ENCODE peak calls at places on chromosomes 1 and 21, in eight cellular contexts. X, B, D, G, Y, F, M and P are unnamed samples.

GRCh38 chr1:183255073-183255472 is 69.0 kb downstream of the LAMC2 start:
- DNase-seq in F (no peak), M (no peak), X (no peak), D (no peak), Y (no peak), B (no peak), G (no peak), P (no peak)

GRCh38 chr1:235079443-235079967 is 49.1 kb downstream of the TOMM20 start:
- DNase-seq in B (no peak), F (peak; percentile 49), Y (no peak), G (no peak), X (peak; percentile 77), D (peak; percentile 41), M (no peak), P (no peak)

GRCh38 chr1:155106862-155107261 is 20.8 kb upstream of the EFNA1 start:
- DNase-seq in D (no peak), F (no peak), Y (no peak), B (no peak), M (no peak), X (no peak), G (no peak), P (no peak)

GRCh38 chr1:62599044-62599443 is 1.7 kb downstream of the ANGPTL3 start:
- DNase-seq in F (no peak), G (no peak), B (no peak), X (no peak), D (no peak), Y (no peak), M (peak; percentile 36), P (no peak)

GRCh38 chr1:26468911-26469310 is 3.3 kb upstream of the HMGN2 start:
- DNase-seq in F (no peak), D (no peak), X (no peak), B (no peak), M (no peak), Y (no peak), G (no peak), P (no peak)

GRCh38 chr1:10033359-10033845 is 644 bp downstream of the UBE4B start:
- DNase-seq in D (peak; percentile 35), G (no peak), Y (peak; percentile 5), M (peak; percentile 33), F (peak; percentile 18), B (no peak), X (peak; percentile 58), P (no peak)

GRCh38 chr1:162470216-162470615 is 27.4 kb upstream of the UHMK1 start:
- DNase-seq in B (no peak), G (no peak), M (no peak), D (no peak), F (no peak), Y (no peak), X (no peak), P (no peak)

GRCh38 chr1:14055442-14056225 is 355.6 kb downstream of the PRDM2 start:
- DNase-seq in X (peak; percentile 26), D (no peak), G (no peak), Y (no peak), B (no peak), M (peak; percentile 2), F (no peak), P (no peak)

GRCh38 chr1:234776256-234776874 is 166.4 kb upstream of the IRF2BP2 start:
- DNase-seq in B (no peak), D (no peak), F (no peak), Y (no peak), M (no peak), X (no peak), G (peak; percentile 79), P (no peak)

GRCh38 chr1:167065481-167065880 is 24.7 kb downstream of the GPA33 start:
- DNase-seq in B (no peak), F (no peak), Y (no peak), M (no peak), D (no peak), G (no peak), X (no peak), P (no peak)

GRCh38 chr1:183279835-183280234 is 93.8 kb downstream of the LAMC2 start:
- DNase-seq in Y (no peak), M (peak; percentile 94), D (no peak), G (no peak), B (no peak), F (no peak), X (peak; percentile 34), P (no peak)

GRCh38 chr1:7395251-7395650 is 375.8 kb upstream of the VAMP3 start:
- DNase-seq in F (no peak), Y (no peak), X (no peak), M (no peak), G (no peak), D (no peak), B (no peak), P (no peak)

GRCh38 chr1:29682918-29683314 is 446.6 kb downstream of the PTPRU start:
- DNase-seq in X (peak; percentile 55), F (no peak), M (no peak), D (no peak), G (peak; percentile 53), B (no peak), Y (no peak), P (no peak)

GRCh38 chr21:45299864-45300785 is 12.4 kb upstream of the POFUT2 start:
- DNase-seq in X (no peak), M (peak; percentile 53), B (no peak), Y (no peak), G (no peak), D (peak; percentile 37), F (no peak), P (no peak)

GRCh38 chr21:27649323-27649722 is 682.4 kb upstream of the ADAMTS5 start:
- DNase-seq in Y (no peak), B (no peak), F (no peak), G (no peak), D (no peak), M (peak; percentile 83), X (no peak), P (no peak)

GRCh38 chr1:62725255-62725654 is 37.1 kb upstream of the DOCK7 start:
- DNase-seq in B (no peak), X (no peak), D (no peak), M (peak; percentile 65), F (no peak), Y (no peak), G (no peak), P (no peak)

GRCh38 chr1:184851822-184852746 is 97.4 kb upstream of the EDEM3 start:
- DNase-seq in M (no peak), G (no peak), Y (no peak), D (no peak), B (no peak), X (no peak), F (no peak), P (no peak)

GRCh38 chr1:243493156-243494129 is 237.6 kb downstream of the SDCCAG8 start:
- DNase-seq in G (no peak), M (peak; percentile 29), D (no peak), F (no peak), B (no peak), X (no peak), Y (no peak), P (no peak)

GRCh38 chr21:45362077-45362747 is 42.8 kb upstream of the COL18A1 start:
- DNase-seq in F (no peak), D (no peak), M (no peak), Y (no peak), X (no peak), G (no peak), B (no peak), P (no peak)

GRCh38 chr21:37008705-37009104 is 2.2 kb downstream of the RIPPLY3 start:
- DNase-seq in M (no peak), Y (no peak), X (no peak), B (peak; percentile 34), D (no peak), G (no peak), F (no peak), P (no peak)

GRCh38 chr1:240212552-240212951 is 120.9 kb downstream of the FMN2 start:
- DNase-seq in X (no peak), M (no peak), G (no peak), Y (no peak), F (no peak), B (no peak), D (no peak), P (no peak)

GRCh38 chr1:161772397-161772796 is 6.3 kb downstream of the ATF6 start:
- DNase-seq in Y (no peak), D (no peak), G (no peak), B (no peak), M (no peak), F (no peak), X (no peak), P (no peak)

GRCh38 chr1:38029725-38030511 is 16.7 kb downstream of the POU3F1 start:
- DNase-seq in X (peak; percentile 75), G (no peak), Y (peak; percentile 67), F (no peak), D (no peak), M (peak; percentile 57), B (no peak), P (no peak)

GRCh38 chr1:234977891-234978396 is 150.7 kb downstream of the TOMM20 start:
- DNase-seq in G (no peak), D (no peak), M (no peak), Y (no peak), B (no peak), X (no peak), F (no peak), P (no peak)

GRCh38 chr1:169466259-169467230 is 19.2 kb downstream of the SLC19A2 start:
- DNase-seq in X (peak; percentile 37), M (peak; percentile 71), Y (no peak), G (no peak), B (peak; percentile 43), D (peak; percentile 47), F (peak; percentile 11), P (no peak)

GRCh38 chr1:7613106-7613850 is 157.8 kb upstream of the VAMP3 start:
- DNase-seq in F (no peak), B (no peak), X (no peak), D (no peak), G (no peak), Y (no peak), M (no peak), P (no peak)

GRCh38 chr1:51753969-51754368 is 124.6 kb downstream of the NRDC start:
- DNase-seq in D (no peak), F (no peak), M (no peak), Y (no peak), G (no peak), X (no peak), B (no peak), P (no peak)